ENCODE peak calls at places on chromosomes 13 and 19, in four cellular contexts. X is HL-60, F is GM12878, N is K562. W is an unnamed sample.

GRCh38 chr19:737591-738093 is 13.3 kb upstream of the MISP start:
- DNase-seq in X (no peak), F (no peak), N (peak; percentile 91), W (peak; percentile 87)

GRCh38 chr19:50803633-50804419 is 13.6 kb downstream of the ACP4 start:
- DNase-seq in N (peak; percentile 84), X (no peak), F (no peak), W (no peak)

GRCh38 chr13:98761126-98761978 is 8.9 kb upstream of the SLC15A1 start:
- DNase-seq in F (peak; percentile 11), N (no peak), X (no peak), W (no peak)

GRCh38 chr13:37369618-37370017 is 228.9 kb downstream of the POSTN start:
- DNase-seq in F (no peak), N (no peak), X (no peak), W (no peak)

GRCh38 chr13:28658796-28659610 is at the start of gene POMP:
- DNase-seq in F (peak; percentile 82), X (peak; percentile 93), N (peak; percentile 85), W (peak; percentile 79)

GRCh38 chr13:113112893-113113845 is 7.6 kb downstream of the F7 start:
- DNase-seq in X (no peak), N (no peak), F (no peak), W (no peak)

GRCh38 chr19:45852941-45853340 is 10.0 kb downstream of the SYMPK start:
- DNase-seq in F (no peak), N (no peak), X (no peak), W (no peak)

GRCh38 chr13:77810430-77810829 is 108.2 kb downstream of the EDNRB start:
- DNase-seq in X (peak; percentile 17), N (no peak), F (no peak), W (peak; percentile 6)

GRCh38 chr19:10353793-10354391 is 14.5 kb upstream of the ICAM3 start:
- DNase-seq in X (no peak), F (no peak), N (peak; percentile 78), W (no peak)

GRCh38 chr19:58476498-58477015 is 405 bp downstream of the ZNF446 start:
- DNase-seq in X (no peak), F (no peak), N (peak; percentile 58), W (peak; percentile 41)

GRCh38 chr19:47707135-47707925 is 5.9 kb upstream of the EHD2 start:
- DNase-seq in F (peak; percentile 21), N (peak; percentile 74), X (peak; percentile 57), W (peak; percentile 70)

GRCh38 chr13:76826527-76826926 is 59.7 kb downstream of the KCTD12 start:
- DNase-seq in X (no peak), N (no peak), F (no peak), W (no peak)

GRCh38 chr13:41995946-41996345 is 35.0 kb upstream of the VWA8 start:
- DNase-seq in N (peak; percentile 68), X (peak; percentile 49), F (no peak), W (no peak)

GRCh38 chr19:46009530-46010510 is 13.0 kb downstream of the PGLYRP1 start:
- DNase-seq in N (peak; percentile 79), X (peak; percentile 38), F (no peak), W (peak; percentile 60)

GRCh38 chr13:51499841-51500240 is 47.0 kb upstream of the INTS6 start:
- DNase-seq in X (no peak), N (no peak), F (no peak), W (no peak)

GRCh38 chr13:106028916-106029315 is 506.5 kb downstream of the EFNB2 start:
- DNase-seq in N (no peak), X (no peak), F (no peak), W (no peak)

GRCh38 chr13:90238433-90238832 is 1109.1 kb upstream of the MIR17HG start:
- DNase-seq in N (no peak), F (no peak), X (peak; percentile 0), W (no peak)

GRCh38 chr13:36910545-36910944 is 9.5 kb downstream of the SMAD9 start:
- DNase-seq in X (no peak), F (no peak), N (no peak), W (no peak)

GRCh38 chr19:43983912-43984686 is at the start of gene ZNF155:
- DNase-seq in F (peak; percentile 81), N (peak; percentile 63), X (peak; percentile 93), W (no peak)

GRCh38 chr19:43983544-43983911 is 460 bp upstream of the ZNF155 start:
- DNase-seq in N (no peak), X (no peak), F (no peak), W (no peak)

GRCh38 chr19:43984687-43985000 is 656 bp downstream of the ZNF155 start:
- DNase-seq in N (no peak), X (no peak), F (no peak), W (no peak)
- TF ChIP-seq SPI1 in N (no peak), X (no peak), F (no peak), W (no peak)

GRCh38 chr19:19366691-19367396 is 38.6 kb upstream of the GATAD2A start:
- DNase-seq in F (no peak), N (peak; percentile 79), X (peak; percentile 81), W (no peak)
- TF ChIP-seq POLR2AphosphoS5 in F (no peak), N (no peak), X (peak; percentile 30), W (no peak)

GRCh38 chr13:67353891-67354459 is 123.8 kb upstream of the PCDH9 start:
- DNase-seq in X (no peak), N (no peak), F (no peak), W (no peak)
- TF ChIP-seq SPI1 in X (no peak), N (no peak), F (no peak), W (no peak)

GRCh38 chr19:43625918-43626579 is 6.6 kb upstream of the ZNF428 start:
- DNase-seq in N (peak; percentile 84), X (no peak), F (no peak), W (no peak)

GRCh38 chr19:43626838-43627237 is 7.4 kb upstream of the ZNF428 start:
- DNase-seq in N (no peak), F (no peak), X (no peak), W (no peak)

GRCh38 chr19:43623889-43624670 is 4.7 kb upstream of the ZNF428 start:
- DNase-seq in F (no peak), N (peak; percentile 96), X (no peak), W (no peak)

GRCh38 chr19:43622956-43623355 is 3.5 kb upstream of the ZNF428 start:
- DNase-seq in N (no peak), F (no peak), X (no peak), W (no peak)

DNA sequence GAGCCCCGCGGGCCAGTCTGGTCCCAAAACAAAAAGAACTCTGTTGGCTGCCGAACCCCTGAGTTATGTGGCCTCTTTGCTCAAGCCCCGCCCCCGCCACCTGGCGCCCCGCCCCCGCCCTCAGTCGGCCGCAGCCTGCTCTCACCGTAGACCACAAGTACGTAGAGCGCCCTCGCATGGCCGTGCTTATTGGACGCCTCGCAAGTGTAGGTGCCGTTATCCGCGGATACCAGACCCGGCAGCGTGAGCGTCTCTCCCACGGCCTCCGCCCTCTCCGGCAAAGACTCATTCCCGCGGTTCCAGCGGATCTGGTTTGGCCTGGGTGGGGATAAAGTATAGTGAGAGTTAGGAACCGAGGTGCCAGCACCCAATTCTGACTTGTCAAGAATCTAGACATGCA is 5.5 kb upstream of the ZNF428 start:
- DNase-seq in F (no peak), X (peak; percentile 72), N (peak; percentile 88), W (peak; percentile 75)
- TF ChIP-seq POLR2AphosphoS5 in F (no peak), X (no peak), N (no peak), W (no peak)

GRCh38 chr19:1809663-1810062 is 2.4 kb downstream of the ATP8B3 start:
- DNase-seq in X (no peak), F (no peak), N (no peak), W (no peak)

GRCh38 chr19:1810439-1811160 is 1.5 kb downstream of the ATP8B3 start:
- DNase-seq in N (no peak), F (no peak), X (no peak), W (no peak)

GRCh38 chr19:1812426-1813196 is 535 bp upstream of the ATP8B3 start:
- DNase-seq in N (peak; percentile 91), X (peak; percentile 96), F (peak; percentile 82), W (peak; percentile 95)

GRCh38 chr19:1811942-1812425 is at the start of gene ATP8B3:
- DNase-seq in X (no peak), N (peak; percentile 98), F (no peak), W (peak; percentile 100)

DNA sequence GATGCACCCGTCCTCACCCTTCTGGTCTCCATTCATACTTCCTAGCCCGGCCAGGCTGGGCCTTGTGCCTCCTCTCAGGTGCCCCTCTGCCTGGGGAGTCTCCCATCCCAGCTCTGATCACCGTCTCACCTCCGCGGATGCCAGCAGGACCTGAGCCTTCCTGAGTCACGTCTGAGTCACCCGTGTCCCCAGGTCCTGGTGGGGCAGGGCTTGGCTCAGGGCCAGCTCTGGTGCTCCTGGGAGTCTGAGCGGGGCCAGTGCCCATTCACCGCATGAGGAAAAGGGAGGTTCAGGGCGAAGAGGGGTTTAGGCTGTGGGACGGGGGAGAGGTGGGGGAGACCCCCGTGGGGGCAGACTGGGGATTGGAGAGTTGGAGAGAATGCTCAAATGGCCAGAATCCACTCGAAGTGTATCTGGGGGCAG is 593 bp downstream of the ATP8B3 start:
- DNase-seq in N (peak; percentile 90), X (peak; percentile 83), F (no peak), W (no peak)
- TF ChIP-seq SPI1 in N (no peak), X (no peak), F (no peak), W (no peak)

GRCh38 chr13:75390229-75390628 is 91.7 kb downstream of the TBC1D4 start:
- DNase-seq in X (no peak), N (no peak), F (no peak), W (no peak)

GRCh38 chr13:75385708-75386083 is 96.3 kb downstream of the TBC1D4 start:
- DNase-seq in N (no peak), F (no peak), X (no peak), W (no peak)

GRCh38 chr13:75383064-75383715 is 98.8 kb downstream of the TBC1D4 start:
- DNase-seq in X (no peak), N (no peak), F (no peak), W (no peak)

GRCh38 chr13:75384881-75385707 is 96.9 kb downstream of the TBC1D4 start:
- DNase-seq in N (no peak), F (no peak), X (no peak), W (no peak)
- TF ChIP-seq POLR2AphosphoS5 in N (no peak), F (no peak), X (no peak), W (peak; percentile 33)

W was measured in GM12891.